ENCODE peak calls at places on chromosome 12, in ten cellular contexts. One of them, this sample, is unnamed.

GRCh38 chr12:52395761-52396434 is 10.2 kb downstream of the KRT82 start:
- DNase-seq in HepG2: peak; percentile 33
- DNase-seq in HCT116: peak; percentile 75
- DNase-seq in stomach: no peak
- DNase-seq in suprapubic skin: peak; percentile 66
- DNase-seq in heart left ventricle: no peak
- DNase-seq in sigmoid colon: peak; percentile 79
- DNase-seq in esophagus squamous epithelium: no peak
- DNase-seq in thyroid gland: no peak
- DNase-seq in uterus: peak; percentile 58
- DNase-seq in this sample: peak; percentile 38

GRCh38 chr12:15364221-15365170 is 42.2 kb downstream of the PTPRO start:
- DNase-seq in HepG2: no peak
- DNase-seq in esophagus squamous epithelium: no peak
- DNase-seq in sigmoid colon: no peak
- DNase-seq in HCT116: no peak
- DNase-seq in heart left ventricle: no peak
- DNase-seq in uterus: no peak
- DNase-seq in suprapubic skin: no peak
- DNase-seq in thyroid gland: no peak
- DNase-seq in stomach: no peak
- DNase-seq in this sample: no peak

GRCh38 chr12:106953352-106954260 is 2.1 kb upstream of the TMEM263 start:
- DNase-seq in thyroid gland: no peak
- DNase-seq in HepG2: no peak
- DNase-seq in esophagus squamous epithelium: no peak
- DNase-seq in heart left ventricle: no peak
- DNase-seq in uterus: peak; percentile 21
- DNase-seq in HCT116: no peak
- DNase-seq in stomach: no peak
- DNase-seq in sigmoid colon: no peak
- DNase-seq in suprapubic skin: no peak
- DNase-seq in this sample: no peak

GRCh38 chr12:122615780-122616179 is 87.4 kb downstream of the HCAR2 start:
- DNase-seq in sigmoid colon: no peak
- DNase-seq in stomach: no peak
- DNase-seq in heart left ventricle: no peak
- DNase-seq in suprapubic skin: no peak
- DNase-seq in HCT116: no peak
- DNase-seq in esophagus squamous epithelium: no peak
- DNase-seq in uterus: no peak
- DNase-seq in thyroid gland: no peak
- DNase-seq in HepG2: no peak
- DNase-seq in this sample: no peak

GRCh38 chr12:82223421-82223820 is 134.8 kb downstream of the CCDC59 start:
- DNase-seq in esophagus squamous epithelium: no peak
- DNase-seq in suprapubic skin: no peak
- DNase-seq in sigmoid colon: no peak
- DNase-seq in HCT116: no peak
- DNase-seq in thyroid gland: no peak
- DNase-seq in stomach: no peak
- DNase-seq in uterus: no peak
- DNase-seq in HepG2: no peak
- DNase-seq in heart left ventricle: no peak
- DNase-seq in this sample: no peak

GRCh38 chr12:45425426-45425825 is 209.5 kb downstream of the ANO6 start:
- DNase-seq in sigmoid colon: no peak
- DNase-seq in HCT116: no peak
- DNase-seq in uterus: no peak
- DNase-seq in HepG2: no peak
- DNase-seq in esophagus squamous epithelium: no peak
- DNase-seq in heart left ventricle: no peak
- DNase-seq in stomach: no peak
- DNase-seq in suprapubic skin: no peak
- DNase-seq in thyroid gland: no peak
- DNase-seq in this sample: no peak

GRCh38 chr12:71183018-71183417 is 25.2 kb upstream of the TSPAN8 start:
- DNase-seq in heart left ventricle: no peak
- DNase-seq in suprapubic skin: no peak
- DNase-seq in HepG2: no peak
- DNase-seq in stomach: no peak
- DNase-seq in uterus: no peak
- DNase-seq in HCT116: peak; percentile 44
- DNase-seq in sigmoid colon: no peak
- DNase-seq in esophagus squamous epithelium: no peak
- DNase-seq in thyroid gland: no peak
- DNase-seq in this sample: peak; percentile 30

GRCh38 chr12:56256326-56256960 is 1.7 kb downstream of the ANKRD52 start:
- DNase-seq in HepG2: no peak
- DNase-seq in heart left ventricle: no peak
- DNase-seq in esophagus squamous epithelium: no peak
- DNase-seq in stomach: no peak
- DNase-seq in uterus: no peak
- DNase-seq in thyroid gland: no peak
- DNase-seq in sigmoid colon: no peak
- DNase-seq in suprapubic skin: no peak
- DNase-seq in HCT116: no peak
- DNase-seq in this sample: no peak

GRCh38 chr12:5969156-5969973 is 24.3 kb upstream of the ANO2 start:
- DNase-seq in esophagus squamous epithelium: no peak
- DNase-seq in heart left ventricle: no peak
- DNase-seq in HCT116: no peak
- DNase-seq in thyroid gland: no peak
- DNase-seq in uterus: no peak
- DNase-seq in sigmoid colon: no peak
- DNase-seq in suprapubic skin: no peak
- DNase-seq in stomach: no peak
- DNase-seq in HepG2: no peak
- DNase-seq in this sample: no peak

GRCh38 chr12:124446364-124446763 is 121.0 kb downstream of the NCOR2 start:
- DNase-seq in HCT116: no peak
- DNase-seq in heart left ventricle: no peak
- DNase-seq in esophagus squamous epithelium: no peak
- DNase-seq in sigmoid colon: no peak
- DNase-seq in suprapubic skin: no peak
- DNase-seq in stomach: no peak
- DNase-seq in thyroid gland: no peak
- DNase-seq in uterus: no peak
- DNase-seq in HepG2: no peak
- DNase-seq in this sample: no peak

GRCh38 chr12:12503384-12504078 is 59.1 kb downstream of the DUSP16 start:
- DNase-seq in suprapubic skin: no peak
- DNase-seq in heart left ventricle: no peak
- DNase-seq in stomach: no peak
- DNase-seq in uterus: no peak
- DNase-seq in esophagus squamous epithelium: no peak
- DNase-seq in HepG2: no peak
- DNase-seq in sigmoid colon: no peak
- DNase-seq in thyroid gland: no peak
- DNase-seq in HCT116: no peak
- DNase-seq in this sample: no peak

DNA sequence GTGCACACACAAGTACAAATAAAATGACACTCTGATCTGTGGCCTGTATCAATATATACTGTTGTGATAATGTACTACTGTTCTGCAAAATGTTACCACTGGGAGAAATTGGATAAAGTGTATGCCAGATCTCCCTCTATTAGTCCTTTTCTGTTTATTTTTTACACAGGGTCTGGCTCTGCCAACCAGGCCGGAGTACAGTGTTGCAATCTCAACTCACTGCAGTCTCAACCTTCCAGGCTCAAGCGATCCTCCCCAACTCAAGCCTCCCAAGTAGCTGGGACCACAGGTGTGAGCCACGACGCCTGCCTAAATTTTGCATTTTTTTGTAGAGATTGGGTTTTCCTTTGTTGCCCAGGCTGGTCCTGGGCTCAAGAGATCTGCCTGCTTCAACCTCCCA is 1.9 kb downstream of the NT5DC3 start:
- DNase-seq in heart left ventricle: no peak
- DNase-seq in thyroid gland: no peak
- DNase-seq in HCT116: no peak
- DNase-seq in sigmoid colon: no peak
- DNase-seq in HepG2: peak; percentile 30
- DNase-seq in esophagus squamous epithelium: no peak
- DNase-seq in suprapubic skin: no peak
- DNase-seq in stomach: no peak
- DNase-seq in uterus: no peak
- DNase-seq in this sample: no peak
- H3K4me3 ChIP-seq in heart left ventricle: no peak overlapping the region
- H3K4me3 ChIP-seq in thyroid gland: no peak overlapping the region
- H3K4me3 ChIP-seq in HCT116: no peak overlapping the region
- H3K4me3 ChIP-seq in sigmoid colon: peak overlapping the region; percentile 95
- H3K4me3 ChIP-seq in HepG2: peak overlapping the region; percentile 75
- H3K4me3 ChIP-seq in esophagus squamous epithelium: peak overlapping the region; percentile 80
- H3K4me3 ChIP-seq in suprapubic skin: no peak overlapping the region
- H3K4me3 ChIP-seq in stomach: peak overlapping the region; percentile 92
- H3K4me3 ChIP-seq in uterus: peak overlapping the region; percentile 99
- H3K4me3 ChIP-seq in this sample: no peak overlapping the region

DNA sequence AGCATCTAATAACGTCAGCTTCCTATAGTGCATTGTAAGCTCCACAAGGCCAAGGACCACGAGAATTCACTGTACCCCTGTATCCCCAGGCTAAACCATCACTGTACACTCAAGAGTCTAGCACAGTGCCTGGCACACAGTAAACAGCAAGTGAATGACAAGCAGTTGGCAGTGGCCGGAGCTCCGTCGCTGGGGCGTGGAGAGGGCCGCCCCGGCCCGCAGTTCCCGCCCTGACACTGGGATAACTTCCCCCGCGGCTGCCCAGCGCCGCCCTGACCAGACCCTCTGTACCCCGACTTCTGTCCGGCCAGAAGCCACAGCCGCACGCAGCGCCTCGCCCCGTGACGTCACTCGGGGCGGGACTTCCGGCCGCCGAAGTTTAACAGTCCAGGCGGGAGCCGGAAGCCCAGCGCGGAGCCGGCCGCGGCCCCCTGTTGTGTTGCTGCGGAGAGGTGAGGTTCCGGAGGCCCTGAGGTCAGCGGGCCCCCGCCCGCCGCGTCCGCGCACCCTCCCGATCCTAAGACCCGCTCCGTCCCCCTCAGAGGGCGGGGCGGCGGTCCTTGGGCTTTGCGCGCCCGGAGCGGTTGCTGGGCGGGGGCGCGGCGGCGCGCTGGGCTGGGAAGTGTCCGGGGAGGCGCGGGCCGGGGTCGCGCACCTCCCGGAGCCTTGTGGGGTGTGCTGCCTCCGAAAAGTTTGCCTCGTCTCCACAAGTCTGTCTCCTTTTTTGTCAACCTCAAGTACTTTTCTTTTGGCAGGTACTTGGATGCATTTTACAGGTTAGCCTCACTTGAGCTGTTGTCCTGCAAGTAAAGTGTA is at the start of gene NEDD1:
- DNase-seq in stomach: peak; percentile 87
- DNase-seq in HCT116: peak; percentile 45
- DNase-seq in thyroid gland: peak; percentile 86
- DNase-seq in esophagus squamous epithelium: no peak
- DNase-seq in HepG2: peak; percentile 79
- DNase-seq in suprapubic skin: peak; percentile 90
- DNase-seq in uterus: peak; percentile 84
- DNase-seq in heart left ventricle: peak; percentile 87
- DNase-seq in sigmoid colon: peak; percentile 91
- DNase-seq in this sample: peak; percentile 83
- TF ChIP-seq POLR2A in stomach: no peak
- TF ChIP-seq POLR2A in HCT116: peak; percentile 69
- TF ChIP-seq POLR2A in thyroid gland: no peak
- TF ChIP-seq POLR2A in esophagus squamous epithelium: peak; percentile 48
- TF ChIP-seq POLR2A in HepG2: peak; percentile 66
- TF ChIP-seq POLR2A in suprapubic skin: peak; percentile 73
- TF ChIP-seq POLR2A in uterus: peak; percentile 82
- TF ChIP-seq POLR2A in heart left ventricle: no peak
- TF ChIP-seq POLR2A in sigmoid colon: peak; percentile 48
- TF ChIP-seq POLR2A in this sample: peak; percentile 73

DNA sequence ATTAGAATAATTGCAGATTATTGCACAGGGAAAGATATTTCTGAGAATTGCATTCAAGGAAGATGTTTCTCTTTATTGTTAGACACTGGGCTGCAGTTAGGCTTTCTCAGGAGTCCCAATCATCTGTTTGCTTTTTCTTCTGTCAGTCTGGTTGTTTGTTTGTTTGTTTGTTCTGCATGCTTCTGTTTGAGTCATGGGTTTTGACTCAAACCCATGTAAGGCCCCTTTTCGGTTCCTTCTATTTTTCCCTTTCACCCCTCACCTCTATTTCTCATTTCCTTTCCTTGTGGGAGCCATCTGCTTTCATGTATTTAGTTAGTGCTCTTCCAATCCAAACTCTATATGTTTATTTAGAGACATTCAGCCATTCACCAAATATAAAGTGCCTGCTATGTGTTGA is 25.1 kb upstream of the CISTR start:
- DNase-seq in suprapubic skin: no peak
- DNase-seq in heart left ventricle: no peak
- DNase-seq in uterus: no peak
- DNase-seq in stomach: no peak
- DNase-seq in sigmoid colon: no peak
- DNase-seq in thyroid gland: no peak
- DNase-seq in HepG2: no peak
- DNase-seq in HCT116: no peak
- DNase-seq in esophagus squamous epithelium: no peak
- DNase-seq in this sample: no peak
- H3K27me3 ChIP-seq in suprapubic skin: no peaks in the 10 kb centered on the region
- H3K27me3 ChIP-seq in heart left ventricle: peaks cover 4% of the 10 kb centered on the region
- H3K27me3 ChIP-seq in uterus: no peaks in the 10 kb centered on the region
- H3K27me3 ChIP-seq in stomach: peaks cover 3% of the 10 kb centered on the region
- H3K27me3 ChIP-seq in sigmoid colon: no peaks in the 10 kb centered on the region
- H3K27me3 ChIP-seq in thyroid gland: no peaks in the 10 kb centered on the region
- H3K27me3 ChIP-seq in HepG2: peaks cover 38% of the 10 kb centered on the region
- H3K27me3 ChIP-seq in HCT116: no peaks in the 10 kb centered on the region
- H3K27me3 ChIP-seq in esophagus squamous epithelium: peaks cover 2% of the 10 kb centered on the region
- H3K27me3 ChIP-seq in this sample: no peaks in the 10 kb centered on the region

GRCh38 chr12:14258468-14258947 is 107.0 kb upstream of the ATF7IP start:
- DNase-seq in HCT116: no peak
- DNase-seq in uterus: peak; percentile 27
- DNase-seq in thyroid gland: peak; percentile 50
- DNase-seq in sigmoid colon: no peak
- DNase-seq in heart left ventricle: no peak
- DNase-seq in stomach: no peak
- DNase-seq in HepG2: no peak
- DNase-seq in suprapubic skin: no peak
- DNase-seq in esophagus squamous epithelium: no peak
- DNase-seq in this sample: peak; percentile 25

GRCh38 chr12:14256139-14256538 is 109.3 kb upstream of the ATF7IP start:
- DNase-seq in sigmoid colon: no peak
- DNase-seq in suprapubic skin: no peak
- DNase-seq in HCT116: no peak
- DNase-seq in HepG2: no peak
- DNase-seq in stomach: no peak
- DNase-seq in thyroid gland: no peak
- DNase-seq in esophagus squamous epithelium: no peak
- DNase-seq in uterus: no peak
- DNase-seq in heart left ventricle: peak; percentile 23
- DNase-seq in this sample: no peak

GRCh38 chr12:14257303-14257733 is 108.2 kb upstream of the ATF7IP start:
- DNase-seq in thyroid gland: no peak
- DNase-seq in suprapubic skin: no peak
- DNase-seq in stomach: no peak
- DNase-seq in uterus: no peak
- DNase-seq in esophagus squamous epithelium: no peak
- DNase-seq in heart left ventricle: no peak
- DNase-seq in HepG2: no peak
- DNase-seq in sigmoid colon: no peak
- DNase-seq in HCT116: no peak
- DNase-seq in this sample: no peak

GRCh38 chr12:14257734-14258467 is 107.6 kb upstream of the ATF7IP start:
- DNase-seq in heart left ventricle: peak; percentile 97
- DNase-seq in stomach: peak; percentile 95
- DNase-seq in thyroid gland: peak; percentile 98
- DNase-seq in sigmoid colon: peak; percentile 95
- DNase-seq in suprapubic skin: peak; percentile 97
- DNase-seq in esophagus squamous epithelium: peak; percentile 81
- DNase-seq in uterus: peak; percentile 96
- DNase-seq in HCT116: peak; percentile 97
- DNase-seq in HepG2: peak; percentile 95
- DNase-seq in this sample: peak; percentile 97

GRCh38 chr12:14256555-14257169 is 108.8 kb upstream of the ATF7IP start:
- DNase-seq in heart left ventricle: peak; percentile 83
- DNase-seq in stomach: peak; percentile 78
- DNase-seq in thyroid gland: peak; percentile 78
- DNase-seq in HepG2: peak; percentile 52
- DNase-seq in suprapubic skin: peak; percentile 87
- DNase-seq in esophagus squamous epithelium: peak; percentile 20
- DNase-seq in uterus: peak; percentile 85
- DNase-seq in HCT116: peak; percentile 80
- DNase-seq in sigmoid colon: peak; percentile 90
- DNase-seq in this sample: peak; percentile 82
- H3K4me3 ChIP-seq in heart left ventricle: no peak overlapping the region
- H3K4me3 ChIP-seq in stomach: no peak overlapping the region
- H3K4me3 ChIP-seq in thyroid gland: no peak overlapping the region
- H3K4me3 ChIP-seq in HepG2: peak overlapping the region; percentile 55
- H3K4me3 ChIP-seq in suprapubic skin: no peak overlapping the region
- H3K4me3 ChIP-seq in esophagus squamous epithelium: peak overlapping the region; percentile 46
- H3K4me3 ChIP-seq in uterus: no peak overlapping the region
- H3K4me3 ChIP-seq in HCT116: no peak overlapping the region
- H3K4me3 ChIP-seq in sigmoid colon: no peak overlapping the region
- H3K4me3 ChIP-seq in this sample: no peak overlapping the region